ENCODE peak calls at places on chromosomes 7 and 10, in ten cellular contexts. O is LHCN-M2; G is mucosa of descending colon; S is CD14-positive monocyte; Q is GM03348; N is cardiac muscle cell; C is fibroblast of the aortic adventitia; P is activated effector memory CD4-positive, alpha-beta T cell treated with Interleukin-2 at 50 U/mL for 16 hours; U is T-helper 17 cell; R is naive thymus-derived CD8-positive, alpha-beta T cell. M is an unnamed sample.
A peak's percentile ranks its signal among the peaks of the same experiment; 100 is the strongest.

GRCh38 chr7:32427769-32428291 is 62.4 kb downstream of the LSM5 start:
- DNase-seq in O (peak; percentile 49), G (peak; percentile 82), S (no peak), Q (peak; percentile 78), N (peak; percentile 89), C (peak; percentile 77), P (peak; percentile 1), U (peak; percentile 16), R (peak; percentile 55), M (peak; percentile 72)

GRCh38 chr7:122412886-122413285 is 108.3 kb upstream of the FEZF1 start:
- DNase-seq in O (no peak), G (no peak), S (no peak), Q (peak; percentile 29), N (peak; percentile 94), C (peak; percentile 94), P (no peak), U (no peak), R (no peak), M (no peak)

GRCh38 chr10:102919237-102919959 is 1.3 kb downstream of the CNNM2 start:
- DNase-seq in O (no peak), G (peak; percentile 35), S (no peak), Q (peak; percentile 7), N (peak; percentile 11), C (peak; percentile 16), P (no peak), U (no peak), R (no peak), M (peak; percentile 27)

GRCh38 chr10:112376578-112376855 is 2.6 kb downstream of the ACSL5 start:
- DNase-seq in O (no peak), G (no peak), S (no peak), Q (no peak), N (no peak), C (no peak), P (no peak), U (no peak), R (no peak), M (peak; percentile 33)

GRCh38 chr7:919114-919442 is 35.4 kb downstream of the ADAP1 start:
- DNase-seq in O (no peak), G (peak; percentile 6), S (peak; percentile 23), Q (no peak), N (no peak), C (no peak), P (no peak), U (no peak), R (no peak), M (no peak)

GRCh38 chr10:44125879-44126675 is 258.8 kb downstream of the CXCL12 start:
- DNase-seq in O (peak; percentile 26), G (no peak), S (no peak), Q (peak; percentile 89), N (peak; percentile 87), C (peak; percentile 65), P (no peak), U (no peak), R (no peak), M (peak; percentile 8)

GRCh38 chr7:69910150-69910549 is 311.9 kb downstream of the AUTS2 start:
- DNase-seq in O (no peak), G (no peak), S (no peak), Q (no peak), N (no peak), C (no peak), P (no peak), U (no peak), R (no peak), M (no peak)

GRCh38 chr10:124252097-124252715 is 158.8 kb upstream of the CHST15 start:
- DNase-seq in O (no peak), G (no peak), S (no peak), Q (no peak), N (no peak), C (no peak), P (no peak), U (no peak), R (no peak), M (no peak)

GRCh38 chr10:5493698-5494097 is 5.7 kb downstream of the CALML5 start:
- DNase-seq in O (no peak), G (no peak), S (no peak), Q (no peak), N (no peak), C (no peak), P (no peak), U (no peak), R (no peak), M (no peak)

GRCh38 chr7:19390795-19391194 is 245.6 kb upstream of the FERD3L start:
- DNase-seq in O (no peak), G (no peak), S (no peak), Q (no peak), N (no peak), C (no peak), P (no peak), U (no peak), R (no peak), M (no peak)

GRCh38 chr7:99790407-99790806 is 6.4 kb upstream of the CYP3A4 start:
- DNase-seq in O (peak; percentile 96), G (no peak), S (no peak), Q (no peak), N (no peak), C (no peak), P (no peak), U (no peak), R (no peak), M (no peak)

GRCh38 chr7:53315986-53316385 is 280.6 kb downstream of the POM121L12 start:
- DNase-seq in O (no peak), G (no peak), S (no peak), Q (no peak), N (no peak), C (no peak), P (no peak), U (no peak), R (no peak), M (no peak)